ENCODE peak calls at places on chromosomes 1 and 21, in nine cellular contexts. W, A, N, Q, D, X, C, G and B are unnamed samples.

GRCh38 chr1:228337711-228338520 is 68.7 kb downstream of the TRIM11 start:
- DNase-seq in A (no peak), D (peak; percentile 7), N (no peak), Q (no peak), W (peak; percentile 21), C (no peak), G (no peak), X (no peak), B (no peak)

GRCh38 chr1:160681067-160681890 is 30.3 kb downstream of the CD48 start:
- DNase-seq in D (peak; percentile 28), C (peak; percentile 87), N (peak; percentile 39), A (peak; percentile 77), X (no peak), G (peak; percentile 93), W (no peak), Q (peak; percentile 13), B (peak; percentile 73)

GRCh38 chr1:112833806-112834205 is 118.7 kb upstream of the PPM1J start:
- DNase-seq in G (no peak), N (no peak), W (no peak), C (no peak), Q (no peak), D (no peak), A (no peak), X (no peak), B (no peak)

GRCh38 chr1:160647329-160647720 is 481 bp upstream of the SLAMF1 start:
- DNase-seq in D (no peak), X (no peak), C (no peak), G (no peak), W (no peak), N (no peak), A (no peak), Q (no peak), B (no peak)

GRCh38 chr1:9439074-9439761 is 100.0 kb upstream of the SLC25A33 start:
- DNase-seq in C (peak; percentile 50), N (peak; percentile 34), G (no peak), Q (no peak), A (no peak), W (no peak), X (no peak), D (peak; percentile 73), B (no peak)

GRCh38 chr1:115771094-115771846 is 2.8 kb upstream of the CASQ2 start:
- DNase-seq in X (no peak), D (peak; percentile 69), N (no peak), A (peak; percentile 30), Q (no peak), C (no peak), W (no peak), G (no peak), B (no peak)

GRCh38 chr1:89483010-89483756 is 41.4 kb upstream of the LRRC8B start:
- DNase-seq in G (peak; percentile 87), C (peak; percentile 88), D (peak; percentile 71), A (peak; percentile 88), N (peak; percentile 78), X (peak; percentile 90), W (no peak), Q (no peak), B (peak; percentile 55)

GRCh38 chr1:160460683-160461287 is 60.4 kb downstream of the VANGL2 start:
- DNase-seq in Q (no peak), C (no peak), D (no peak), A (no peak), W (no peak), X (no peak), G (peak; percentile 42), N (no peak), B (no peak)

GRCh38 chr1:104019675-104020049 is 270.0 kb downstream of the AMY1C start:
- DNase-seq in C (no peak), D (no peak), G (no peak), X (no peak), Q (no peak), N (no peak), A (no peak), W (no peak), B (no peak)

GRCh38 chr21:45341779-45342178 is 54.1 kb upstream of the POFUT2 start:
- DNase-seq in D (peak; percentile 50), X (no peak), Q (no peak), W (no peak), G (no peak), A (no peak), C (peak; percentile 61), N (no peak), B (no peak)

GRCh38 chr1:1664941-1665814 is 6.4 kb upstream of the CDK11B start:
- DNase-seq in C (no peak), Q (no peak), A (no peak), D (no peak), N (no peak), W (no peak), X (no peak), G (no peak), B (no peak)

GRCh38 chr1:24955161-24955560 is 25.1 kb upstream of the RUNX3 start:
- DNase-seq in W (peak; percentile 60), Q (no peak), X (no peak), G (peak; percentile 86), N (peak; percentile 19), D (no peak), A (no peak), C (peak; percentile 31), B (no peak)

GRCh38 chr1:95179205-95180001 is 54.6 kb upstream of the RWDD3 start:
- DNase-seq in W (no peak), A (no peak), D (peak; percentile 28), Q (no peak), N (no peak), G (no peak), C (no peak), X (no peak), B (no peak)

GRCh38 chr1:181103404-181103803 is 14.9 kb downstream of the IER5 start:
- DNase-seq in X (no peak), Q (no peak), D (no peak), A (no peak), G (no peak), W (no peak), N (no peak), C (no peak), B (no peak)

GRCh38 chr1:51297401-51298321 is 32.7 kb downstream of the TTC39A start:
- DNase-seq in X (no peak), Q (no peak), D (no peak), A (no peak), N (no peak), C (no peak), G (no peak), W (no peak), B (no peak)
- H3K4me3 ChIP-seq in X (no peak overlapping the region), Q (peak overlapping the region; percentile 71), D (no peak overlapping the region), A (no peak overlapping the region), N (peak overlapping the region; percentile 52), C (no peak overlapping the region), G (no peak overlapping the region), W (no peak overlapping the region), B (no peak overlapping the region)

DNA sequence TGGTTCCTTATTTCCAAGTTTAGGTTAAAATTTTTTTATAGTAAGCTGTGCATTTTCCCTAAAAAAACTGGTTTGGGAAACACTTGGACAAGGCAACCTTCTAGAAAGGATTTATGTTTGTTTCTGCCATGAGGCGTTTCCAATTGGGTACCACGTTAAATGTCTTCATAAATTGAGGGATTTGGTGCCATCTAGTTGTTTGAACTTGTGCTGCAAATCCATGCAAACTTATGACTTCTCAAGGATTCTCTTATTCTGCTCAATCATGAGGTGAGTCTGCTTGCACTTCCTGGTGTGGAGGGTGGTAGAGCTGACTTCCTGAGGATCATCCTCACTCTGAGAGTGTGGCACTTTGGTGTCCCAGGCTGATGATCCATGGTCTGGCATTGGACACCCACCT is 123.3 kb downstream of the PCNX2 start:
- DNase-seq in X (peak; percentile 67), N (peak; percentile 63), Q (no peak), A (no peak), W (no peak), D (no peak), C (peak; percentile 76), G (no peak), B (no peak)
- TF ChIP-seq CTCF in X (peak; percentile 47), N (peak; percentile 41), Q (no peak), A (peak; percentile 26), W (no peak), D (no peak), C (peak; percentile 39), G (no peak), B (no peak)

GRCh38 chr1:116916002-116916401 is 6.3 kb downstream of the PTGFRN start:
- DNase-seq in X (no peak), G (no peak), Q (no peak), D (no peak), C (no peak), A (no peak), W (no peak), N (no peak), B (no peak)

GRCh38 chr1:116914667-116915066 is 5.0 kb downstream of the PTGFRN start:
- DNase-seq in N (no peak), D (no peak), G (no peak), X (no peak), C (no peak), A (no peak), W (no peak), Q (no peak), B (no peak)

GRCh38 chr1:116916533-116917460 is 7.1 kb downstream of the PTGFRN start:
- DNase-seq in Q (no peak), A (peak; percentile 19), C (peak; percentile 16), G (no peak), W (no peak), N (no peak), D (no peak), X (no peak), B (no peak)

GRCh38 chr1:116913941-116914340 is 4.2 kb downstream of the PTGFRN start:
- DNase-seq in D (no peak), Q (no peak), G (no peak), W (no peak), A (no peak), C (no peak), N (no peak), X (no peak), B (no peak)

DNA sequence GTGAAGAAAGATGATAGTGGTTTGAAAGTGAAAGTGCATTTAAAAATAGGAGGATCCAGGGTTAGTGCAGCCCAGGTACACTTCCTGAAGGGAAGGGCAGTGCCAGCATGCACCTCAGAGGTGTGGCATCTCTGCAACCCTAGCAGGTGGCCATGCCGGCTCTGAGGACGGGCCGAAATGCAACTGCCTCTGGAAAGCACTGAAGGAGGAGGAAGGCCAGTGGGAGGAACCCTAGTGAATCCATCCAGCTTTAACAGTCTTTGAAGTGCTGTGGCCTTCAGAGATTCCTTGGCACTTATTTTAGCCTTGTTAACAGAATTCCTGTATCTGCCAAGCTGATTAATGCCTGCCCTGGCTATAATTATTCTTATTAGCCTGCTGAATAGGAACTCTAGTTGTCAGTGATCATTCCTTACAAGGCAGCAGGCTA is 5.5 kb downstream of the PTGFRN start:
- DNase-seq in A (no peak), W (no peak), X (no peak), D (peak; percentile 62), G (no peak), Q (no peak), N (no peak), C (peak; percentile 13), B (no peak)
- H3K4me3 ChIP-seq in A (no peak overlapping the region), W (no peak overlapping the region), X (no peak overlapping the region), D (no peak overlapping the region), G (no peak overlapping the region), Q (peak overlapping the region; percentile 33), N (no peak overlapping the region), C (no peak overlapping the region), B (no peak overlapping the region)

DNA sequence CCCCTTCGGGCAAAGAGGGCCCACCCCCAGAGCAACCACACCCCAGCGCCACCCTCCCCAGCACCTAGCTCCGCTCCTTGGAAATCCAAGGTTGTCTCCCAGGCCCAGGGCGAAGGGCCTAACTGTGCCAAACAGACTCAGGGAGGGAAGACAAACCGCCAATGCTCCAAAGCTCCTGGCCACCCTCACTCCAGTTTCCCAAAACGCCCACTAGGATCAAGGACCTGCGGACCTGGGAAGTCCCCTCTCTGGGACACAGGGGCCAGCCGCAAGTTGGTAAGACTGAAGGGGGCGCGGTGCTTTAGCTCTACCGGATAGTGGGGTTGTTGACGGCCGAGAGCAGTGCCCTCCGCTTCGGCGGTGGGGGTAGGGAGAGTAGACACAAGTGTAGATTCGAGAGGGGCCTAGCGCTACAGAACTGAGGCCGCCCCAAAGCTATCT is 581 bp downstream of the IRF6 start:
- DNase-seq in Q (no peak), C (no peak), W (no peak), D (peak; percentile 42), N (no peak), X (no peak), A (peak; percentile 72), G (no peak), B (no peak)
- TF ChIP-seq CTCF in Q (no peak), C (no peak), W (peak; percentile 9), D (no peak), N (no peak), X (no peak), A (no peak), G (no peak), B (no peak)